ENCODE peak calls at places on chromosomes 7 and 10, in five cellular contexts. R is IMR-90, V is tibial nerve, A is adrenal gland, J is HepG2. P is an unnamed sample.

GRCh38 chr7:1884583-1885350 is 214.7 kb downstream of the ELFN1 start:
- DNase-seq in R (peak), V (no peak), J (no peak), A (no peak), P (no peak)

GRCh38 chr10:85596389-85596788 is 770.2 kb downstream of the GRID1 start:
- DNase-seq in A (no peak), J (no peak), R (no peak), V (no peak), P (no peak)

GRCh38 chr7:123177442-123177841 is 22.3 kb downstream of the SLC13A1 start:
- DNase-seq in J (no peak), R (no peak), A (no peak), V (no peak), P (no peak)

GRCh38 chr7:29239638-29240037 is 45.1 kb downstream of the CHN2 start:
- DNase-seq in A (no peak), V (no peak), J (no peak), R (no peak), P (no peak)

GRCh38 chr7:94394399-94395140 is at the start of gene COL1A2:
- DNase-seq in R (peak), A (peak), J (no peak), V (peak), P (peak)

GRCh38 chr10:117462424-117462792 is 80.1 kb upstream of the EMX2 start:
- DNase-seq in R (no peak), A (no peak), V (no peak), J (no peak), P (no peak)

GRCh38 chr7:75993689-75994387 is 557 bp downstream of the TMEM120A start:
- DNase-seq in J (peak), V (peak), A (peak), R (peak), P (peak)

GRCh38 chr10:5523796-5524574 is 776 bp upstream of the CALML3 start:
- DNase-seq in V (no peak), R (no peak), A (no peak), J (no peak), P (no peak)

GRCh38 chr10:103276941-103277712 is at the start of gene INA:
- DNase-seq in A (no peak), J (no peak), R (peak), V (no peak), P (no peak)

GRCh38 chr7:155342313-155342712 is 44.6 kb downstream of the INSIG1 start:
- DNase-seq in V (no peak), A (no peak), J (no peak), R (no peak), P (no peak)

GRCh38 chr7:6654113-6654841 is 17.2 kb downstream of the ZNF316 start:
- DNase-seq in V (no peak), R (no peak), A (no peak), J (no peak), P (no peak)

GRCh38 chr10:84613336-84614021 is 285.1 kb downstream of the CCSER2 start:
- DNase-seq in J (peak), A (no peak), R (no peak), V (no peak), P (no peak)

GRCh38 chr10:109178576-109178975 is 744.7 kb downstream of the XPNPEP1 start:
- DNase-seq in R (peak), J (no peak), V (no peak), A (no peak), P (no peak)

GRCh38 chr7:89559596-89559995 is 594.7 kb upstream of the STEAP1 start:
- DNase-seq in J (no peak), V (no peak), R (no peak), A (no peak), P (no peak)

GRCh38 chr7:144513332-144513731 is 109.8 kb upstream of the NOBOX start:
- DNase-seq in J (no peak), A (peak), R (no peak), V (no peak), P (no peak)

GRCh38 chr10:92238586-92239098 is 52.2 kb downstream of the CPEB3 start:
- DNase-seq in A (peak), R (peak), V (peak), J (peak), P (peak)

GRCh38 chr7:101624246-101625000 is 4.7 kb downstream of the MYL10 start:
- DNase-seq in R (no peak), A (no peak), J (no peak), V (no peak), P (no peak)

GRCh38 chr10:112658900-112659328 is 211.9 kb downstream of the VTI1A start:
- DNase-seq in A (no peak), R (no peak), J (peak), V (no peak), P (no peak)

GRCh38 chr7:139745330-139746143 is 32.3 kb downstream of the HIPK2 start:
- DNase-seq in A (no peak), V (no peak), R (no peak), J (peak), P (no peak)

GRCh38 chr7:102106625-102107024 is 180.0 kb upstream of the SH2B2 start:
- DNase-seq in J (no peak), V (no peak), R (no peak), A (no peak), P (no peak)

GRCh38 chr10:82397859-82398258 is 522.9 kb downstream of the NRG3 start:
- DNase-seq in A (no peak), J (no peak), V (no peak), R (no peak), P (no peak)

DNA sequence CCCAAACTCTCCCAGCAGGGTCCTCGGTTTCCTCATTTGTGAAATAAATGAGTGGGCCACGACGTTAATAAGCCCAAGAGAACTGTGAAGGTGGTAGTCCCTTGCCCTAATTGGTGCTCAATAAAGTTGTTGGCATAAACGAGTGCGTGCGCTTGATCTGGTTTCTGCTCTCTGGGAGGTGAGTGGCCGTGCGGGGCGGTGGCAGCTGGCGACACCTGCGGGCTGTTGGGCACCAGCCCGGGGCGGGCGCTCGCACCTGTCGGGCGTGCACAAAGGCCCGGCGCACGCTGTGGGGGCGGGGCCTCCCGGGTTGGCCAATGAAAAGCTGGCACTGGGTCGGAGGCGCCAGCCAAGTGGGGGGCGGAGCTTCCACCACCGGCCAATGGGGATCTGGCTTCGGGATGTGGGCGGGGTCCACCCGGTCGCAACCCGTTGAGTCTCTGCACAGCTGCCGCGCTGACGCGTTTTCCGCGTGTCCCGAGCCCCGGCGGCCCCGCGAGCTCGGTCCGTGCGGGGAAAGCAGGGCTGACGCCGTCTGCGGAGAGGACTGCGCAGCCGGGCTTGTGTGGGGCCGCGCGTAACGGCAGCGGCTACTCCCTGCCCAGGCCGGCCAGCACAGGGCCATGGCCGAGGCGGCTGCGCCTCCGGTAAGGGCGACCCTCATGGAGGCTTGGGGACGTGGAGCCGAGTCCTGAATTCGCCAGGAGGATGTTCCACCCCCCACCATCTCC is 23.0 kb downstream of the ZNF783 start:
- DNase-seq in A (peak), J (no peak), V (peak), R (peak), P (peak)
- TF ChIP-seq POLR2A in A (peak), J (no peak), V (no peak), R (peak), P (peak)

DNA sequence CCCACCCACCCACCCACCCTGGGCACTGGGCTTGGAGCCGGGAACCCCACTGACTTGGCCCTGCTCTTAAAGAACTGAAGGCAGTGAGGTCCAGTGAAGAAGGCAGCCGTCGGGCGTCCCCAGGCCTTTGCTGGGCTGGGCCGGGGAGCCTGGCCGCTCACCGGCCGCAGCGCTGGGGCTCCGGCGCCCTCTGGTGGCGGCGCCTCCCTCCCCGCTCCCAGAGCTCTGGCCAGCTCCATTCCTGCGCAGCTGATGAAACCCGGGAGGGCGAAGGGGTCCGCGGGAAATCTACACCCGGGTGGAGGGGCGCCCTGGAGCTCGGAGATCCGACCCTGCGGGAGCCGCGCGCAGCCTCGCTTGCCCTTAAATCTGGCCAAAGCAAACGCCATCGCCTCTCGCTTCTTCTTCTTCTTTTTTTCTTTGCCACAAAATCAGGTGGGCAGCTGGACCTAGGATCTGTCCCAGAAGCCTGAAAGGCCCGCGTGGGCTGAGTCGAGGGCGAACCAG is 1.7 kb upstream of the CXCL12 start:
- DNase-seq in J (peak), R (peak), A (peak), V (no peak), P (peak)
- H3K4me3 ChIP-seq in J (no peak), R (no peak), A (no peak), V (no peak), P (peak)

DNA sequence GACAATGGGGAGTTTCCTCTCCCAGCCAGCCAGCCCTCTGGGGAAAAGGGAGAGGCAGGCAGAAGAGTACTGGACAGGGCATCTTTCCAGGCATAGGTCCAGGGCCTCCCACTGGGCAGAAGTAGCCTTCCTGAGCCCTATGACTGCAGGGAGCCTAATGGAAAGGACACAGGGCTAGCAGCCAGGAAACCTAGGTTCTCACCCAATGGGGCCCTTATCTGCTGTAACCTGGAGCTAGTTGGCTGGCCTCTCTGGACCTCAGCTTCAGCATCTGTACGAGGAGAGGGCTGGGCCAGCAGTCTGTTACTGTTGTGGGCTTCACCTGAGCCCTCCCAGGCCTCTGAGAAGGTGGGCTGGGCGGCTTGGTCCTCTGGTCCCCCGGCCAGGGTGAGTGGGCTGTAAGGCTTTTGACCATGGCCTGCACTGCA is 22.4 kb downstream of the LDB3 start:
- DNase-seq in A (no peak), V (no peak), J (no peak), R (no peak), P (no peak)
- H3K27ac ChIP-seq in A (no peak), V (no peak), J (no peak), R (no peak), P (peak)

GRCh38 chr10:79184649-79185048 is 115.9 kb downstream of the ZMIZ1 start:
- DNase-seq in A (no peak), R (no peak), V (no peak), J (no peak), P (no peak)

GRCh38 chr10:79183468-79183865 is 114.7 kb downstream of the ZMIZ1 start:
- DNase-seq in A (no peak), V (no peak), R (no peak), J (no peak), P (no peak)

GRCh38 chr10:79185067-79185774 is 116.5 kb downstream of the ZMIZ1 start:
- DNase-seq in R (peak), V (no peak), J (peak), A (peak), P (no peak)

GRCh38 chr10:79182763-79183467 is 114.1 kb downstream of the ZMIZ1 start:
- DNase-seq in V (no peak), R (no peak), A (peak), J (no peak), P (no peak)

DNA sequence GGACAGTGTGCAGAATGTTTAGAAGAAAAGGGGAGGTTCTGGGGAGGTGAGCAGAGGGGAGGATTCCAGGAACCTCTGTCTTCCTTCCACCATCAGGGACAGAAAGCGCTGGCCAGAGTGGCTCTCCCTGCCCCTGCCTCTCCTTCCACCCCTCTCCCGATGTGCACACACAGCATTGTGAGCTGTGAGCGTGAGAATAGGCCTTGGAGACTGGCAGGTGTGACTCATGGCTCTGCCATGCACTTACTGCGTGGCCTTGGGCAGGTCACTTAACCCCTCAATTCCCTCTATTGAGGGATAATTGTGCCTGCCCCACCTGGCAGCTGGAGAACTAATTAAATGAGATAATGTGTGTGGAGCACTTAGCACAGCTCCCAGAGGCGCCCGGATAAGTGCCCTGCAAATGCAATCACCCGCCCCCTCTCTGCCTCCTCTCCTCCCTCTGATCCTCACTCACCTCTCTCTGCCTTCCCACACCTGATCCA is 115.4 kb downstream of the ZMIZ1 start:
- DNase-seq in V (no peak), A (peak), J (peak), R (peak), P (no peak)
- TF ChIP-seq POLR2A in V (no peak), A (no peak), J (peak), R (no peak), P (no peak)

GRCh38 chr7:152341914-152342236 is 93.9 kb downstream of the KMT2C start:
- DNase-seq in J (no peak), R (no peak), V (no peak), A (no peak), P (no peak)

GRCh38 chr7:152341039-152341913 is 94.5 kb downstream of the KMT2C start:
- DNase-seq in J (peak), A (peak), V (peak), R (peak), P (peak)

GRCh38 chr7:152344253-152344652 is 91.5 kb downstream of the KMT2C start:
- DNase-seq in V (no peak), R (peak), A (no peak), J (no peak), P (no peak)

GRCh38 chr7:152338553-152338952 is 97.2 kb downstream of the KMT2C start:
- DNase-seq in V (no peak), R (peak), A (no peak), J (no peak), P (no peak)

GRCh38 chr7:152342796-152343195 is 93.0 kb downstream of the KMT2C start:
- DNase-seq in R (no peak), V (no peak), J (no peak), A (no peak), P (no peak)
- H3K4me3 ChIP-seq in R (no peak), V (no peak), J (no peak), A (no peak), P (no peak)

GRCh38 chr7:135822396-135822795 is 73.8 kb upstream of the FAM180A start:
- DNase-seq in V (no peak), A (no peak), R (no peak), J (no peak), P (no peak)
- H3K27ac ChIP-seq in V (no peak), A (no peak), R (no peak), J (no peak), P (no peak)

GRCh38 chr10:74176380-74177139 is 25.5 kb downstream of the ADK start:
- DNase-seq in J (peak), A (peak), R (peak), V (peak), P (peak)
- TF ChIP-seq POLR2A in J (peak), A (peak), R (peak), V (peak), P (peak)

GRCh38 chr10:118564652-118565051 is 30.8 kb downstream of the PRLHR start:
- DNase-seq in J (no peak), A (no peak), R (no peak), V (no peak), P (no peak)

GRCh38 chr10:118563373-118563890 is 32.0 kb downstream of the PRLHR start:
- DNase-seq in R (no peak), V (no peak), A (no peak), J (no peak), P (no peak)

GRCh38 chr10:118566911-118567310 is 28.5 kb downstream of the PRLHR start:
- DNase-seq in V (no peak), J (no peak), A (no peak), R (no peak), P (no peak)

GRCh38 chr10:118564114-118564513 is 31.3 kb downstream of the PRLHR start:
- DNase-seq in R (no peak), J (no peak), V (no peak), A (no peak), P (no peak)

GRCh38 chr10:118565301-118566075 is 30.0 kb downstream of the PRLHR start:
- DNase-seq in V (no peak), R (no peak), A (no peak), J (no peak), P (no peak)
- H3K4me3 ChIP-seq in V (no peak), R (no peak), A (no peak), J (no peak), P (no peak)

GRCh38 chr10:133010095-133010837 is 67.9 kb upstream of the CFAP46 start:
- DNase-seq in V (no peak), R (no peak), A (no peak), J (no peak), P (no peak)

GRCh38 chr10:133014416-133015210 is 72.2 kb upstream of the CFAP46 start:
- DNase-seq in J (no peak), V (no peak), A (no peak), R (no peak), P (no peak)

GRCh38 chr10:133011883-133012282 is 69.5 kb upstream of the CFAP46 start:
- DNase-seq in J (no peak), A (no peak), V (no peak), R (no peak), P (no peak)

GRCh38 chr10:133013478-133013877 is 71.1 kb upstream of the CFAP46 start:
- DNase-seq in R (no peak), A (peak), J (no peak), V (no peak), P (no peak)

GRCh38 chr10:133012573-133013359 is 70.4 kb upstream of the CFAP46 start:
- DNase-seq in J (no peak), A (peak), V (peak), R (no peak), P (peak)
- H3K27ac ChIP-seq in J (no peak), A (no peak), V (no peak), R (no peak), P (no peak)

DNA sequence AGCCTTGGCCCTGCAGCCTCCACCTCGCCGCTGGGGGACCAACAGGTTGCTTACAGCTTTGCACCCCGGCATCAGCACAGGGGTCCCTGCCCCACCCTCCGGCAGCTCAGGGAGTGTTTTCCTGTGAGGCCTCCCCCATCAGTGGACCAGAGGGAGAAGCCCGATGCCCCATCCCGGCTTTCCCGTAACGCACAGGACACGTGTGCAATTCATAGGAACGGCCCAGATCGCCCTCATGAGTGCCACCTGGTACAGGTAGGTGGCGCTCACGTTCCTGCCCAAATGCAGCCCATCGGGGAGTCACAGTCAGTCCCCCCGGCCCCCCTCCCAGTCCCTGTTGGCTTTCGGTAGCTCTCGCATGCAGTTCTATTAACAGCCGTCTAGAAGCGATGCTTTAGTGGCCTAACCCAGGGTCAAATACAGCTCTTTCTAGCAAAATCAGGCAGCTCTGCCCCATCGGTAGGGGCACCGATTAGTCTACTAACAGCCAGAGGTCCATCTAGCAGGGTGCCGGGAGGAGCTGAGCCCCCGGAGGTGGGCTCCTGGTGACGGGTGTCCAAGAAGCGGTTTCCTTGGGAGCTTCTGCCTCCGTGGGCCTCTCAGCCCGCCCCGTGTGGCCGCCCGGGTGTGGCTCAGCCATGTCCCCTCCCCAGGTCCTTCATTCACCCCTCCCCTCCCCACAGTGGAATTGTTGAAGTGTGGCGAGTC is 48.4 kb upstream of the GTF2IRD1 start:
- DNase-seq in V (no peak), J (no peak), R (no peak), A (no peak), P (no peak)
- TF ChIP-seq POLR2A in V (no peak), J (no peak), R (no peak), A (no peak), P (no peak)

P was measured in gastrocnemius medialis.